ENCODE peak calls at places on chromosomes 6 and 20, in eight cellular contexts. One of them, this sample, is unnamed.

GRCh38 chr6:14072084-14072483 is 45.5 kb upstream of the CD83 start:
- DNase-seq in brain microvascular endothelial cell: peak; percentile 23
- DNase-seq in CD8-positive, alpha-beta memory T cell: no peak
- DNase-seq in iPS-NIHi11: no peak
- DNase-seq in stimulated activated naive CD8-positive, alpha-beta T cell treated with anti-CD3 and anti-CD28 coated beads, Interleukin-15, Interleukin-2, amounts not matched to agents 100 U/mL and 50 U/mL, for 24 hours: peak; percentile 30
- DNase-seq in epithelial cell of esophagus: peak; percentile 19
- DNase-seq in type B pancreatic cell: no peak
- DNase-seq in activated gamma-delta T cell treated with Interleukin-2 at 50 U/mL for 16 hours: no peak
- DNase-seq in this sample: no peak

GRCh38 chr20:37267684-37268313 is 6.2 kb upstream of the GHRH start:
- DNase-seq in activated gamma-delta T cell treated with Interleukin-2 at 50 U/mL for 16 hours: no peak
- DNase-seq in CD8-positive, alpha-beta memory T cell: no peak
- DNase-seq in iPS-NIHi11: peak; percentile 51
- DNase-seq in stimulated activated naive CD8-positive, alpha-beta T cell treated with anti-CD3 and anti-CD28 coated beads, Interleukin-15, Interleukin-2, amounts not matched to agents 100 U/mL and 50 U/mL, for 24 hours: no peak
- DNase-seq in brain microvascular endothelial cell: no peak
- DNase-seq in epithelial cell of esophagus: no peak
- DNase-seq in type B pancreatic cell: no peak
- DNase-seq in this sample: peak; percentile 13

GRCh38 chr6:17226766-17227338 is 54.3 kb upstream of the RBM24 start:
- DNase-seq in activated gamma-delta T cell treated with Interleukin-2 at 50 U/mL for 16 hours: no peak
- DNase-seq in iPS-NIHi11: no peak
- DNase-seq in type B pancreatic cell: no peak
- DNase-seq in epithelial cell of esophagus: no peak
- DNase-seq in CD8-positive, alpha-beta memory T cell: no peak
- DNase-seq in brain microvascular endothelial cell: no peak
- DNase-seq in stimulated activated naive CD8-positive, alpha-beta T cell treated with anti-CD3 and anti-CD28 coated beads, Interleukin-15, Interleukin-2, amounts not matched to agents 100 U/mL and 50 U/mL, for 24 hours: no peak
- DNase-seq in this sample: no peak

GRCh38 chr6:38283734-38284362 is 355.9 kb downstream of the BTBD9 start:
- DNase-seq in CD8-positive, alpha-beta memory T cell: no peak
- DNase-seq in type B pancreatic cell: no peak
- DNase-seq in activated gamma-delta T cell treated with Interleukin-2 at 50 U/mL for 16 hours: no peak
- DNase-seq in epithelial cell of esophagus: peak; percentile 59
- DNase-seq in iPS-NIHi11: no peak
- DNase-seq in stimulated activated naive CD8-positive, alpha-beta T cell treated with anti-CD3 and anti-CD28 coated beads, Interleukin-15, Interleukin-2, amounts not matched to agents 100 U/mL and 50 U/mL, for 24 hours: peak; percentile 9
- DNase-seq in brain microvascular endothelial cell: peak; percentile 44
- DNase-seq in this sample: no peak

GRCh38 chr6:34148864-34149810 is 3.2 kb upstream of the GRM4 start:
- DNase-seq in iPS-NIHi11: no peak
- DNase-seq in epithelial cell of esophagus: no peak
- DNase-seq in brain microvascular endothelial cell: no peak
- DNase-seq in activated gamma-delta T cell treated with Interleukin-2 at 50 U/mL for 16 hours: no peak
- DNase-seq in stimulated activated naive CD8-positive, alpha-beta T cell treated with anti-CD3 and anti-CD28 coated beads, Interleukin-15, Interleukin-2, amounts not matched to agents 100 U/mL and 50 U/mL, for 24 hours: no peak
- DNase-seq in type B pancreatic cell: no peak
- DNase-seq in CD8-positive, alpha-beta memory T cell: peak; percentile 9
- DNase-seq in this sample: peak; percentile 11

GRCh38 chr6:7323074-7323473 is 10.1 kb upstream of the SSR1 start:
- DNase-seq in epithelial cell of esophagus: peak; percentile 39
- DNase-seq in brain microvascular endothelial cell: no peak
- DNase-seq in activated gamma-delta T cell treated with Interleukin-2 at 50 U/mL for 16 hours: no peak
- DNase-seq in stimulated activated naive CD8-positive, alpha-beta T cell treated with anti-CD3 and anti-CD28 coated beads, Interleukin-15, Interleukin-2, amounts not matched to agents 100 U/mL and 50 U/mL, for 24 hours: no peak
- DNase-seq in type B pancreatic cell: no peak
- DNase-seq in iPS-NIHi11: no peak
- DNase-seq in CD8-positive, alpha-beta memory T cell: no peak
- DNase-seq in this sample: no peak

GRCh38 chr6:146077992-146078391 is 49.1 kb downstream of the GRM1 start:
- DNase-seq in brain microvascular endothelial cell: no peak
- DNase-seq in CD8-positive, alpha-beta memory T cell: no peak
- DNase-seq in epithelial cell of esophagus: no peak
- DNase-seq in activated gamma-delta T cell treated with Interleukin-2 at 50 U/mL for 16 hours: no peak
- DNase-seq in type B pancreatic cell: no peak
- DNase-seq in iPS-NIHi11: no peak
- DNase-seq in stimulated activated naive CD8-positive, alpha-beta T cell treated with anti-CD3 and anti-CD28 coated beads, Interleukin-15, Interleukin-2, amounts not matched to agents 100 U/mL and 50 U/mL, for 24 hours: no peak
- DNase-seq in this sample: no peak

GRCh38 chr6:16319813-16320532 is 81.6 kb downstream of the GMPR start:
- DNase-seq in brain microvascular endothelial cell: peak; percentile 96
- DNase-seq in CD8-positive, alpha-beta memory T cell: peak; percentile 85
- DNase-seq in type B pancreatic cell: no peak
- DNase-seq in iPS-NIHi11: no peak
- DNase-seq in epithelial cell of esophagus: peak; percentile 86
- DNase-seq in activated gamma-delta T cell treated with Interleukin-2 at 50 U/mL for 16 hours: peak; percentile 54
- DNase-seq in stimulated activated naive CD8-positive, alpha-beta T cell treated with anti-CD3 and anti-CD28 coated beads, Interleukin-15, Interleukin-2, amounts not matched to agents 100 U/mL and 50 U/mL, for 24 hours: peak; percentile 66
- DNase-seq in this sample: no peak

GRCh38 chr6:156449128-156449527 is 328.1 kb upstream of the ARID1B start:
- DNase-seq in activated gamma-delta T cell treated with Interleukin-2 at 50 U/mL for 16 hours: no peak
- DNase-seq in type B pancreatic cell: no peak
- DNase-seq in brain microvascular endothelial cell: no peak
- DNase-seq in stimulated activated naive CD8-positive, alpha-beta T cell treated with anti-CD3 and anti-CD28 coated beads, Interleukin-15, Interleukin-2, amounts not matched to agents 100 U/mL and 50 U/mL, for 24 hours: no peak
- DNase-seq in epithelial cell of esophagus: peak; percentile 71
- DNase-seq in iPS-NIHi11: no peak
- DNase-seq in CD8-positive, alpha-beta memory T cell: no peak
- DNase-seq in this sample: no peak

GRCh38 chr6:109305028-109305427 is 77.2 kb downstream of the CD164 start:
- DNase-seq in type B pancreatic cell: no peak
- DNase-seq in brain microvascular endothelial cell: no peak
- DNase-seq in stimulated activated naive CD8-positive, alpha-beta T cell treated with anti-CD3 and anti-CD28 coated beads, Interleukin-15, Interleukin-2, amounts not matched to agents 100 U/mL and 50 U/mL, for 24 hours: no peak
- DNase-seq in iPS-NIHi11: no peak
- DNase-seq in CD8-positive, alpha-beta memory T cell: no peak
- DNase-seq in epithelial cell of esophagus: no peak
- DNase-seq in activated gamma-delta T cell treated with Interleukin-2 at 50 U/mL for 16 hours: no peak
- DNase-seq in this sample: no peak